ENCODE peak calls at places on chromosome 5, in eight cellular contexts. One of them, this sample, is unnamed.

GRCh38 chr5:33313150-33313549 is 127.6 kb upstream of the TARS1 start:
- DNase-seq in NB4: no peak
- DNase-seq in adrenal gland: no peak
- DNase-seq in IMR-90: peak; percentile 90
- DNase-seq in ovary: no peak
- DNase-seq in HCT116: peak; percentile 58
- DNase-seq in vagina: no peak
- DNase-seq in gastrocnemius medialis: no peak
- DNase-seq in this sample: no peak

GRCh38 chr5:105917189-105917588 is 1753.5 kb downstream of the EFNA5 start:
- DNase-seq in HCT116: no peak
- DNase-seq in ovary: no peak
- DNase-seq in gastrocnemius medialis: no peak
- DNase-seq in adrenal gland: no peak
- DNase-seq in IMR-90: no peak
- DNase-seq in NB4: no peak
- DNase-seq in vagina: no peak
- DNase-seq in this sample: no peak

GRCh38 chr5:155082401-155082800 is 68.8 kb downstream of the KIF4B start:
- DNase-seq in HCT116: peak; percentile 28
- DNase-seq in gastrocnemius medialis: no peak
- DNase-seq in IMR-90: peak; percentile 84
- DNase-seq in NB4: no peak
- DNase-seq in adrenal gland: no peak
- DNase-seq in vagina: no peak
- DNase-seq in ovary: no peak
- DNase-seq in this sample: no peak

GRCh38 chr5:90548069-90548593 is 10.5 kb upstream of the ADGRV1 start:
- DNase-seq in IMR-90: no peak
- DNase-seq in vagina: no peak
- DNase-seq in ovary: no peak
- DNase-seq in adrenal gland: no peak
- DNase-seq in NB4: peak; percentile 6
- DNase-seq in HCT116: peak; percentile 42
- DNase-seq in gastrocnemius medialis: no peak
- DNase-seq in this sample: no peak

GRCh38 chr5:96641922-96642640 is 20.1 kb upstream of the CAST start:
- DNase-seq in HCT116: no peak
- DNase-seq in ovary: no peak
- DNase-seq in vagina: no peak
- DNase-seq in NB4: no peak
- DNase-seq in adrenal gland: no peak
- DNase-seq in gastrocnemius medialis: no peak
- DNase-seq in IMR-90: no peak
- DNase-seq in this sample: no peak

GRCh38 chr5:761854-762685 is 22.5 kb downstream of the ZDHHC11B start:
- DNase-seq in NB4: no peak
- DNase-seq in gastrocnemius medialis: no peak
- DNase-seq in IMR-90: no peak
- DNase-seq in HCT116: no peak
- DNase-seq in ovary: peak; percentile 5
- DNase-seq in adrenal gland: no peak
- DNase-seq in vagina: peak; percentile 87
- DNase-seq in this sample: no peak

GRCh38 chr5:89268460-89268859 is 385.5 kb upstream of the MEF2C start:
- DNase-seq in vagina: no peak
- DNase-seq in gastrocnemius medialis: no peak
- DNase-seq in NB4: no peak
- DNase-seq in ovary: no peak
- DNase-seq in adrenal gland: no peak
- DNase-seq in IMR-90: no peak
- DNase-seq in HCT116: no peak
- DNase-seq in this sample: no peak

GRCh38 chr5:131825404-131826013 is 28.7 kb upstream of the FNIP1 start:
- DNase-seq in ovary: no peak
- DNase-seq in NB4: no peak
- DNase-seq in IMR-90: no peak
- DNase-seq in gastrocnemius medialis: no peak
- DNase-seq in vagina: no peak
- DNase-seq in HCT116: no peak
- DNase-seq in adrenal gland: no peak
- DNase-seq in this sample: no peak

GRCh38 chr5:19492861-19493260 is 495.1 kb downstream of the CDH18 start:
- DNase-seq in NB4: no peak
- DNase-seq in gastrocnemius medialis: no peak
- DNase-seq in adrenal gland: no peak
- DNase-seq in IMR-90: no peak
- DNase-seq in ovary: no peak
- DNase-seq in vagina: no peak
- DNase-seq in HCT116: no peak
- DNase-seq in this sample: no peak

GRCh38 chr5:180704362-180704761 is 35.5 kb downstream of the OR2Y1 start:
- DNase-seq in HCT116: peak; percentile 8
- DNase-seq in adrenal gland: no peak
- DNase-seq in ovary: no peak
- DNase-seq in gastrocnemius medialis: no peak
- DNase-seq in NB4: no peak
- DNase-seq in IMR-90: peak; percentile 7
- DNase-seq in vagina: no peak
- DNase-seq in this sample: no peak

DNA sequence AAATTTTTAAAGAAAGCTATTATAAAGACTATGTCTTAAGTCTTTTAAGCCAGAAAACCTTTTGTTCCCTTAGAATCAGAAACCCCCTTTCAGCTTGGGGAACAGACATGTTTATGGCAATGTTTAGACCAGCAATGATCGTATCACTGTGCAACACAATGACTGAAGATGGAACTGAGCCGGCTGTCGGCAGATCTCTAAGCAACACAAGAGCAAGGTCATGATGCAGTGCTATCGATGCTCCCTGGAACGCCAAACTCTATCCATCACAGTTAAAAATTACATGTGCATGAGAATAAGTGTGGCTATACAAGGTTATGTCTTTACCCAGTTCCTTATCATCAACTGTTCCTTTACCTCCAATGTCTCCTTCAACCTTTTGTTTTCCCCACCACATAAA is 1.8 kb upstream of the RNF44 start:
- DNase-seq in vagina: no peak
- DNase-seq in HCT116: no peak
- DNase-seq in ovary: no peak
- DNase-seq in gastrocnemius medialis: no peak
- DNase-seq in IMR-90: no peak
- DNase-seq in NB4: no peak
- DNase-seq in adrenal gland: peak; percentile 66
- DNase-seq in this sample: no peak
- H3K4me3 ChIP-seq in vagina: no peak overlapping the region
- H3K4me3 ChIP-seq in HCT116: no peak overlapping the region
- H3K4me3 ChIP-seq in ovary: no peak overlapping the region
- H3K4me3 ChIP-seq in gastrocnemius medialis: no peak overlapping the region
- H3K4me3 ChIP-seq in IMR-90: no peak overlapping the region
- H3K4me3 ChIP-seq in NB4: no peak overlapping the region
- H3K4me3 ChIP-seq in adrenal gland: no peak overlapping the region
- H3K4me3 ChIP-seq in this sample: no peak overlapping the region

GRCh38 chr5:42806004-42806700 is 5.5 kb downstream of the SELENOP start:
- DNase-seq in IMR-90: no peak
- DNase-seq in adrenal gland: no peak
- DNase-seq in gastrocnemius medialis: no peak
- DNase-seq in NB4: no peak
- DNase-seq in HCT116: no peak
- DNase-seq in vagina: no peak
- DNase-seq in ovary: no peak
- DNase-seq in this sample: no peak
- TF ChIP-seq POLR2A in IMR-90: no peak
- TF ChIP-seq POLR2A in adrenal gland: no peak
- TF ChIP-seq POLR2A in gastrocnemius medialis: no peak
- TF ChIP-seq POLR2A in NB4: no peak
- TF ChIP-seq POLR2A in HCT116: no peak
- TF ChIP-seq POLR2A in vagina: no peak
- TF ChIP-seq POLR2A in ovary: no peak
- TF ChIP-seq POLR2A in this sample: no peak

DNA sequence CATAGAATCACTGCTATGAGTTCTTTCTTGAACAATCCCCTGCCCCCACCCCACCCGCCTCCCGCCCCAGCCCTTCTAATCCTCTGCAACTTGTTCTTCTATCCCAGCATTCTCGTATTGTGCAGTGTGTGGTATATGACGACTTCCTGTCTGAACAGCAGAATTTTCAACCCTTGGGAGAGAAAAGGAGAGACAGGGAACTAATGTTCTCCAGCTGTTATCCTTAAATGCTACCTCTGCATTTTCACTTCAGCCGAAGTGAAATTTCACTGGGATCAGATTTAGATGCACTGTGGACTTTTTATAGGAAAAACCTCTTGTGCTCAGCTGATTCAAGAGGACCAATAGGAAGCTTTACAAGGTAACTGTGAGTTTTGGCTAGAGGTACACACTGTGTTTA is 2.2 kb downstream of the FBXL7 start:
- DNase-seq in gastrocnemius medialis: no peak
- DNase-seq in IMR-90: peak; percentile 63
- DNase-seq in ovary: no peak
- DNase-seq in HCT116: no peak
- DNase-seq in vagina: no peak
- DNase-seq in adrenal gland: no peak
- DNase-seq in NB4: no peak
- DNase-seq in this sample: no peak
- H3K4me3 ChIP-seq in gastrocnemius medialis: peak overlapping the region; percentile 65
- H3K4me3 ChIP-seq in IMR-90: peak overlapping the region; percentile 35
- H3K4me3 ChIP-seq in ovary: peak overlapping the region; percentile 81
- H3K4me3 ChIP-seq in HCT116: no peak overlapping the region
- H3K4me3 ChIP-seq in vagina: peak overlapping the region; percentile 70
- H3K4me3 ChIP-seq in adrenal gland: no peak overlapping the region
- H3K4me3 ChIP-seq in NB4: no peak overlapping the region
- H3K4me3 ChIP-seq in this sample: peak overlapping the region; percentile 83

GRCh38 chr5:35857004-35857345 is 284 bp downstream of the IL7R start:
- DNase-seq in IMR-90: no peak
- DNase-seq in vagina: no peak
- DNase-seq in ovary: no peak
- DNase-seq in NB4: no peak
- DNase-seq in adrenal gland: no peak
- DNase-seq in gastrocnemius medialis: no peak
- DNase-seq in HCT116: no peak
- DNase-seq in this sample: no peak

GRCh38 chr5:35855221-35855620 is 1.5 kb upstream of the IL7R start:
- DNase-seq in vagina: no peak
- DNase-seq in ovary: no peak
- DNase-seq in HCT116: no peak
- DNase-seq in gastrocnemius medialis: no peak
- DNase-seq in NB4: no peak
- DNase-seq in adrenal gland: no peak
- DNase-seq in IMR-90: no peak
- DNase-seq in this sample: no peak

GRCh38 chr5:35854248-35854647 is 2.4 kb upstream of the IL7R start:
- DNase-seq in HCT116: no peak
- DNase-seq in IMR-90: no peak
- DNase-seq in ovary: no peak
- DNase-seq in vagina: no peak
- DNase-seq in adrenal gland: no peak
- DNase-seq in gastrocnemius medialis: no peak
- DNase-seq in NB4: no peak
- DNase-seq in this sample: no peak

GRCh38 chr5:35857606-35858205 is 1.0 kb downstream of the IL7R start:
- DNase-seq in gastrocnemius medialis: no peak
- DNase-seq in IMR-90: peak; percentile 91
- DNase-seq in NB4: no peak
- DNase-seq in HCT116: no peak
- DNase-seq in adrenal gland: no peak
- DNase-seq in ovary: no peak
- DNase-seq in vagina: no peak
- DNase-seq in this sample: no peak

DNA sequence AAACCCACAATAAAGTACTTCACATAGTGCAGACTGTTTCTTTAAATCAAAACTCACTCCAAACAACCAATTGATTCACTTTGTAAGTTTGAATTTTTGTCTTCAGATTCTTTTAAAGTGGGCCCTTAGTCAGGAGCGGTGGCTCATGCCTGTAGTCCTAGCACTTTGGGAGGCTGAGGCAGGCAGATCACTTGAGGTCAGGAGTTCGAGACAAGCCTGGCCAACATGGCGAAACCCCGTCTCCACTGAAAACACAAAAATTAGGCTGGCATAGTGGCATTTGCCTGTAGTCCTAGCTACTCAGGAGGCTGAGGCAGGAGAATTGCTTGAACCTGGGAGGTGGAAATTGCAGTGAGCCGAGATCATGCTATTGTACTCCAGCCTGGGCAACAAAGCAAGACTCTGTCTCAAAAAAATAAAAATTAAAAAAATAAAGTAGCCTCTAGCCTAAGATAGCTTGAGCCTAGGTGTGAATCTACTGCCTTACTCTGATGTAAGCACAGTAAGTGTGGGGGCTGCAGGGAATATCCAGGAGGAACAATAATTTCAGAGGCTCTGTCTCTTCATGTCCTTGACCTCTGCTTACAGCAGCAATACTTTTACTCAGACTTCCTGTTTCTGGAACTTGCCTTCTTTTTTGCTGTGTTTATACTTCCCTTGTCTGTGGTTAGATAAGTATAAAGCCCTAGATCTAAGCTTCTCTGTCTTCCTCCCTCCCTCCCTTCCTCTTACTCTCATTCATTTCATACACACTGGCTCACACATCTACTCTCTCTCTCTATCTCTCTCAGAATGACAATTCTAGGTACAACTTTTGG is at the start of gene IL7R:
- DNase-seq in adrenal gland: no peak
- DNase-seq in NB4: peak; percentile 18
- DNase-seq in HCT116: no peak
- DNase-seq in gastrocnemius medialis: no peak
- DNase-seq in vagina: no peak
- DNase-seq in ovary: no peak
- DNase-seq in IMR-90: peak; percentile 79
- DNase-seq in this sample: no peak
- TF ChIP-seq POLR2A in adrenal gland: no peak
- TF ChIP-seq POLR2A in NB4: no peak
- TF ChIP-seq POLR2A in HCT116: no peak
- TF ChIP-seq POLR2A in gastrocnemius medialis: no peak
- TF ChIP-seq POLR2A in vagina: no peak
- TF ChIP-seq POLR2A in ovary: no peak
- TF ChIP-seq POLR2A in IMR-90: peak; percentile 29
- TF ChIP-seq POLR2A in this sample: no peak

GRCh38 chr5:58932057-58932594 is 349.3 kb downstream of the RAB3C start:
- DNase-seq in ovary: no peak
- DNase-seq in HCT116: no peak
- DNase-seq in NB4: no peak
- DNase-seq in gastrocnemius medialis: no peak
- DNase-seq in adrenal gland: no peak
- DNase-seq in IMR-90: no peak
- DNase-seq in vagina: no peak
- DNase-seq in this sample: no peak
- H3K4me3 ChIP-seq in ovary: no peak overlapping the region
- H3K4me3 ChIP-seq in HCT116: no peak overlapping the region
- H3K4me3 ChIP-seq in NB4: no peak overlapping the region
- H3K4me3 ChIP-seq in gastrocnemius medialis: no peak overlapping the region
- H3K4me3 ChIP-seq in adrenal gland: no peak overlapping the region
- H3K4me3 ChIP-seq in IMR-90: no peak overlapping the region
- H3K4me3 ChIP-seq in vagina: no peak overlapping the region
- H3K4me3 ChIP-seq in this sample: no peak overlapping the region